ENCODE peak calls at places on chromosomes 12 and 14, in seven cellular contexts. K, W, R, Q, C, P and D are unnamed samples.

GRCh38 chr12:52220456-52220855 is 12.6 kb upstream of the KRT7 start:
- DNase-seq in Q (no peak), C (no peak), R (no peak), K (no peak), P (no peak), W (no peak), D (no peak)

GRCh38 chr12:21538259-21538658 is 12.2 kb downstream of the SPX start:
- DNase-seq in Q (no peak), R (no peak), P (no peak), W (no peak), K (no peak), C (no peak), D (no peak)

GRCh38 chr12:2138294-2138693 is 85.5 kb downstream of the CACNA1C start:
- DNase-seq in P (no peak), W (no peak), R (no peak), C (no peak), Q (no peak), K (no peak), D (no peak)

GRCh38 chr12:5000204-5000603 is 43.5 kb upstream of the KCNA5 start:
- DNase-seq in P (no peak), R (no peak), K (no peak), C (no peak), W (no peak), Q (no peak), D (no peak)

GRCh38 chr14:98189077-98189476 is 1082.9 kb downstream of the BCL11B start:
- DNase-seq in K (peak; percentile 26), W (no peak), Q (no peak), C (no peak), P (no peak), R (no peak), D (no peak)

GRCh38 chr14:56150645-56151345 is 32.6 kb downstream of the PELI2 start:
- DNase-seq in K (no peak), P (no peak), C (no peak), R (no peak), Q (no peak), W (no peak), D (no peak)

GRCh38 chr14:104864267-104865068 is 600 bp upstream of the CEP170B start:
- DNase-seq in C (no peak), W (no peak), Q (no peak), P (no peak), R (peak; percentile 63), K (no peak), D (peak; percentile 37)

GRCh38 chr14:32252030-32252670 is 49.1 kb upstream of the RNU6-8 start:
- DNase-seq in K (peak; percentile 27), R (no peak), W (peak; percentile 61), C (peak; percentile 80), P (peak; percentile 58), Q (peak; percentile 62), D (peak; percentile 63)

GRCh38 chr14:59358105-59358504 is 107.1 kb downstream of the GPR135 start:
- DNase-seq in K (no peak), P (peak; percentile 74), C (no peak), W (no peak), Q (peak; percentile 91), R (no peak), D (peak; percentile 34)

GRCh38 chr12:122935318-122935717 is 30.9 kb downstream of the ABCB9 start:
- DNase-seq in K (no peak), P (no peak), C (no peak), W (no peak), Q (no peak), R (no peak), D (no peak)

GRCh38 chr14:68576031-68576430 is 216.8 kb downstream of the ZFP36L1 start:
- DNase-seq in P (no peak), K (no peak), C (peak; percentile 28), Q (no peak), R (no peak), W (no peak), D (no peak)

GRCh38 chr12:95805864-95806669 is 15.5 kb upstream of the NTN4 start:
- DNase-seq in R (no peak), Q (peak; percentile 76), K (no peak), P (peak; percentile 80), C (peak; percentile 95), W (no peak), D (no peak)

GRCh38 chr14:87524011-87524410 is 469.0 kb downstream of the GALC start:
- DNase-seq in W (no peak), P (no peak), K (no peak), C (no peak), R (no peak), Q (no peak), D (no peak)

GRCh38 chr12:48143898-48144297 is 13.4 kb downstream of the ASB8 start:
- DNase-seq in Q (no peak), K (no peak), W (no peak), P (no peak), R (no peak), C (no peak), D (no peak)

GRCh38 chr12:3332190-3332589 is 158.8 kb upstream of the PRMT8 start:
- DNase-seq in P (no peak), R (no peak), C (peak; percentile 2), W (no peak), K (no peak), Q (no peak), D (no peak)

GRCh38 chr12:55728185-55728931 is 451 bp downstream of the CD63 start:
- DNase-seq in R (peak; percentile 92), C (peak; percentile 64), K (no peak), Q (no peak), W (no peak), P (peak; percentile 82), D (peak; percentile 84)

GRCh38 chr14:35368583-35368982 is 36.0 kb downstream of the NFKBIA start:
- DNase-seq in W (no peak), Q (no peak), R (no peak), K (no peak), P (no peak), C (no peak), D (no peak)

GRCh38 chr14:101086926-101087325 is 183.4 kb upstream of the RTL1 start:
- DNase-seq in K (no peak), W (no peak), R (no peak), C (no peak), Q (no peak), P (no peak), D (no peak)

GRCh38 chr14:58805605-58806358 is 168.0 kb downstream of the DACT1 start:
- DNase-seq in K (no peak), P (no peak), R (no peak), W (no peak), C (peak; percentile 35), Q (no peak), D (no peak)

GRCh38 chr14:63478024-63478423 is 65.2 kb downstream of the PPP2R5E start:
- DNase-seq in Q (no peak), K (no peak), R (no peak), W (peak; percentile 24), P (no peak), C (no peak), D (no peak)

GRCh38 chr12:71392521-71393145 is 47.0 kb upstream of the LGR5 start:
- DNase-seq in P (no peak), C (peak; percentile 75), W (no peak), Q (peak; percentile 42), K (no peak), R (no peak), D (no peak)

GRCh38 chr12:108815875-108816594 is 41.3 kb downstream of the SSH1 start:
- DNase-seq in K (no peak), R (no peak), P (no peak), W (no peak), Q (no peak), C (peak; percentile 58), D (no peak)

GRCh38 chr12:105355752-105356151 is 25.3 kb downstream of the C12orf75 start:
- DNase-seq in K (no peak), C (peak; percentile 41), Q (no peak), P (no peak), W (no peak), R (no peak), D (no peak)

GRCh38 chr14:58665773-58666500 is 28.2 kb downstream of the DACT1 start:
- DNase-seq in W (no peak), C (no peak), R (no peak), Q (no peak), P (no peak), K (no peak), D (no peak)

GRCh38 chr14:59484611-59485174 is 376 bp downstream of the JKAMP start:
- DNase-seq in K (no peak), W (no peak), R (no peak), P (no peak), Q (no peak), C (no peak), D (no peak)

GRCh38 chr14:102407258-102407657 is 44.5 kb downstream of the TECPR2 start:
- DNase-seq in P (no peak), R (no peak), W (no peak), K (no peak), C (no peak), Q (no peak), D (no peak)

GRCh38 chr12:2982361-2982760 is 23.2 kb downstream of the TEAD4 start:
- DNase-seq in P (no peak), K (no peak), R (no peak), C (no peak), W (no peak), Q (no peak), D (no peak)

GRCh38 chr12:3996322-3996721 is 123.1 kb upstream of the PARP11 start:
- DNase-seq in K (no peak), R (no peak), P (no peak), C (no peak), W (no peak), Q (no peak), D (no peak)

GRCh38 chr14:21868442-21869046 is 194.9 kb upstream of the OR4E1 start:
- DNase-seq in K (peak; percentile 56), Q (peak; percentile 5), R (no peak), C (peak; percentile 23), W (peak; percentile 5), P (no peak), D (no peak)

GRCh38 chr14:58749066-58749669 is 111.4 kb downstream of the DACT1 start:
- DNase-seq in K (no peak), R (no peak), P (peak; percentile 28), Q (peak; percentile 83), W (no peak), C (peak; percentile 99), D (no peak)

GRCh38 chr12:2251485-2252179 is 198.8 kb downstream of the CACNA1C start:
- DNase-seq in R (no peak), K (no peak), P (no peak), W (no peak), Q (no peak), C (no peak), D (no peak)

GRCh38 chr12:121084229-121084628 is 45.2 kb upstream of the OASL start:
- DNase-seq in K (no peak), C (no peak), R (no peak), Q (no peak), W (no peak), P (no peak), D (no peak)

GRCh38 chr14:104343690-104344640 is 205.6 kb downstream of the KIF26A start:
- DNase-seq in R (no peak), Q (no peak), K (no peak), W (no peak), C (no peak), P (no peak), D (no peak)

GRCh38 chr14:22689186-22689585 is 45.0 kb upstream of the OR6J1 start:
- DNase-seq in W (no peak), K (no peak), C (peak; percentile 93), Q (peak; percentile 71), P (no peak), R (no peak), D (no peak)

GRCh38 chr12:121534495-121535148 is 46.2 kb downstream of the KDM2B start:
- DNase-seq in R (no peak), K (peak; percentile 40), Q (no peak), P (no peak), W (peak; percentile 80), C (no peak), D (no peak)

GRCh38 chr12:110253176-110253575 is 27.9 kb upstream of the ATP2A2 start:
- DNase-seq in K (no peak), R (no peak), C (peak; percentile 69), Q (no peak), P (no peak), W (no peak), D (no peak)

GRCh38 chr14:56331815-56332214 is 213.6 kb downstream of the PELI2 start:
- DNase-seq in R (no peak), C (no peak), W (no peak), Q (peak; percentile 55), P (no peak), K (no peak), D (no peak)